ENCODE peak calls at places on chromosomes 2 and 18, in eight cellular contexts. A is CD8-positive, alpha-beta T cell; S is heart right ventricle; R is endothelial cell of umbilical vein; K is psoas muscle; L is endodermal cell; Z is right lobe of liver; T is HL-60. F is an unnamed sample.

GRCh38 chr18:24926649-24927048 is 425.3 kb downstream of the ZNF521 start:
- DNase-seq in A (no peak), S (no peak), R (no peak), K (no peak), L (no peak), Z (no peak), T (no peak), F (no peak)

GRCh38 chr2:214401580-214401979 is 9.3 kb upstream of the VWC2L start:
- DNase-seq in A (no peak), S (no peak), R (no peak), K (no peak), L (no peak), Z (no peak), T (no peak), F (no peak)

GRCh38 chr2:6928452-6928851 is 11.2 kb downstream of the RNF144A start:
- DNase-seq in A (no peak), S (no peak), R (no peak), K (no peak), L (no peak), Z (no peak), T (no peak), F (no peak)

GRCh38 chr2:217756375-217757107 is 246.3 kb downstream of the TNS1 start:
- DNase-seq in A (peak; percentile 80), S (peak; percentile 72), R (peak; percentile 42), K (peak; percentile 78), L (peak; percentile 96), Z (peak; percentile 72), T (peak; percentile 18), F (peak; percentile 76)

GRCh38 chr18:75491361-75491760 is 63.9 kb upstream of the SMIM21 start:
- DNase-seq in A (no peak), S (no peak), R (no peak), K (no peak), L (no peak), Z (no peak), T (no peak), F (no peak)

GRCh38 chr2:180366481-180366880 is 359.4 kb upstream of the CWC22 start:
- DNase-seq in A (no peak), S (no peak), R (no peak), K (no peak), L (no peak), Z (no peak), T (no peak), F (no peak)

GRCh38 chr2:136582631-136583205 is 182.6 kb upstream of the THSD7B start:
- DNase-seq in A (no peak), S (peak; percentile 21), R (no peak), K (no peak), L (peak; percentile 84), Z (no peak), T (no peak), F (no peak)

GRCh38 chr2:4628931-4629565 is 925.7 kb downstream of the DCDC2C start:
- DNase-seq in A (no peak), S (no peak), R (no peak), K (no peak), L (peak; percentile 54), Z (no peak), T (no peak), F (no peak)

GRCh38 chr2:207133862-207134519 is 31.8 kb downstream of the KLF7 start:
- DNase-seq in A (no peak), S (peak; percentile 88), R (peak; percentile 86), K (peak; percentile 63), L (no peak), Z (no peak), T (peak; percentile 61), F (peak; percentile 78)

GRCh38 chr2:166841152-166841551 is 47.1 kb upstream of the XIRP2 start:
- DNase-seq in A (no peak), S (no peak), R (no peak), K (no peak), L (peak; percentile 53), Z (no peak), T (no peak), F (no peak)

GRCh38 chr2:62569907-62570793 is 64.2 kb upstream of the TMEM17 start:
- DNase-seq in A (no peak), S (no peak), R (no peak), K (no peak), L (peak; percentile 59), Z (peak; percentile 84), T (no peak), F (no peak)

GRCh38 chr2:46974659-46975058 is 59.1 kb upstream of the MCFD2 start:
- DNase-seq in A (no peak), S (no peak), R (no peak), K (no peak), L (no peak), Z (no peak), T (no peak), F (no peak)

GRCh38 chr2:195657634-195658540 is 861 bp downstream of the SLC39A10 start:
- DNase-seq in A (peak; percentile 65), S (peak; percentile 75), R (peak; percentile 82), K (peak; percentile 51), L (peak; percentile 79), Z (peak; percentile 78), T (peak; percentile 51), F (peak; percentile 77)

GRCh38 chr2:25356088-25356487 is 14.4 kb upstream of the DNMT3A start:
- DNase-seq in A (no peak), S (no peak), R (no peak), K (no peak), L (no peak), Z (no peak), T (no peak), F (no peak)

GRCh38 chr2:47095302-47096020 is 59.6 kb downstream of the STPG4 start:
- DNase-seq in A (no peak), S (no peak), R (no peak), K (no peak), L (no peak), Z (no peak), T (no peak), F (no peak)

GRCh38 chr2:39782591-39782990 is 3.5 kb upstream of the THUMPD2 start:
- DNase-seq in A (no peak), S (no peak), R (no peak), K (no peak), L (no peak), Z (no peak), T (no peak), F (no peak)

GRCh38 chr2:39781697-39782096 is 2.6 kb upstream of the THUMPD2 start:
- DNase-seq in A (no peak), S (no peak), R (no peak), K (no peak), L (no peak), Z (no peak), T (no peak), F (no peak)

GRCh38 chr2:39779926-39780325 is 868 bp upstream of the THUMPD2 start:
- DNase-seq in A (no peak), S (no peak), R (no peak), K (no peak), L (no peak), Z (no peak), T (no peak), F (no peak)

GRCh38 chr2:39778775-39779751 is at the start of gene THUMPD2:
- DNase-seq in A (peak; percentile 52), S (peak; percentile 59), R (peak; percentile 61), K (peak; percentile 82), L (peak; percentile 91), Z (peak; percentile 76), T (peak; percentile 59), F (peak; percentile 80)

GRCh38 chr2:39780825-39781600 is 2.0 kb upstream of the THUMPD2 start:
- DNase-seq in A (no peak), S (no peak), R (no peak), K (no peak), L (peak; percentile 43), Z (no peak), T (no peak), F (no peak)
- H3K4me3 ChIP-seq in A (no peak overlapping the region), S (no peak overlapping the region), R (no peak overlapping the region), K (peak overlapping the region; percentile 27), L (no peak overlapping the region), Z (no peak overlapping the region), T (peak overlapping the region; percentile 23), F (no peak overlapping the region)

GRCh38 chr2:203694186-203694585 is 12.3 kb upstream of the CD28 start:
- DNase-seq in A (no peak), S (no peak), R (no peak), K (no peak), L (no peak), Z (no peak), T (no peak), F (no peak)

GRCh38 chr2:203690110-203691047 is 16.1 kb upstream of the CD28 start:
- DNase-seq in A (no peak), S (no peak), R (no peak), K (no peak), L (no peak), Z (no peak), T (no peak), F (no peak)

GRCh38 chr2:203691149-203691548 is 15.3 kb upstream of the CD28 start:
- DNase-seq in A (no peak), S (no peak), R (peak; percentile 32), K (no peak), L (no peak), Z (no peak), T (no peak), F (no peak)

GRCh38 chr2:203692039-203692710 is 14.3 kb upstream of the CD28 start:
- DNase-seq in A (no peak), S (peak; percentile 56), R (peak; percentile 90), K (no peak), L (no peak), Z (no peak), T (no peak), F (no peak)

DNA sequence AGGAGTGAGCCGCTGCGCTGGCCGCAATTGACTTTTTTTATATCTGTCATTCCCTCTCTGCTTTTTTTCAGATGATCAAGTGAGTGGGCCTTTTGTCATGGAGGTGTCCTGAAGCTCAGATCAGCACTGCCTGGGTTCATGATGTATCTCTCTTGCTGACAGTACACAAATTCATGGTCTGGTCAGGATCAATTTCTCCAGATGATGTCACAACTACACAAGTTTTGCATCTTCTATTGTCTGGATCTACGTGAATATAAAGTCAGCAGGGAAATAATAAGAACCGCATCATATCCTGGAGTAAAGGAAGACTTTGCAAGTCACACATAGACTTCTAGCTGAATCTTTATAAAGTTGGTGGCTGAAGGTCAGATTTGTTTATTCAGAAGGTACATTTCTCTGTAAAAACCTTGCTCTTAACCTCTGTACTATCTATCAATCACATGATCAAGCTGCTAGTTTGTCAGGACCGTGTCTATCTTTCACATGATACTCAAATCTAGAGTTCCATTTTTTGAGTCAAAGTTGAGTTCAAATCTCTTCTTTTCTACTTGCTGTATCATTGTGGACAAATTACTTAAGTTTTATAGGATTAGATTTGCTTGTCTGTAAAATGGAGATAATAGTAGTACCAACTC is 13.1 kb upstream of the CD28 start:
- DNase-seq in A (no peak), S (no peak), R (peak; percentile 32), K (no peak), L (no peak), Z (no peak), T (no peak), F (no peak)
- TF ChIP-seq CTCF in A (no peak), S (no peak), R (no peak), K (no peak), L (no peak), Z (no peak), T (no peak), F (no peak)

GRCh38 chr2:103338819-103339218 is 577.0 kb downstream of the TMEM182 start:
- DNase-seq in A (no peak), S (no peak), R (no peak), K (no peak), L (no peak), Z (no peak), T (no peak), F (no peak)
- H3K4me3 ChIP-seq in A (no peak overlapping the region), S (no peak overlapping the region), R (no peak overlapping the region), K (no peak overlapping the region), L (no peak overlapping the region), Z (no peak overlapping the region), T (no peak overlapping the region), F (no peak overlapping the region)

GRCh38 chr2:226799211-226799975 is at the start of gene IRS1:
- DNase-seq in A (peak; percentile 71), S (peak; percentile 65), R (peak; percentile 12), K (peak; percentile 77), L (peak; percentile 91), Z (peak; percentile 86), T (no peak), F (peak; percentile 73)
- TF ChIP-seq CTCF in A (peak; percentile 17), S (peak; percentile 59), R (peak; percentile 11), K (peak; percentile 44), L (peak; percentile 63), Z (no peak), T (no peak), F (no peak)